ENCODE peak calls at places on chromosomes 6 and 20, in four cellular contexts. V is iris pigment epithelial cell, W is dermis microvascular lymphatic vessel endothelial cell, Y is lower lobe of right lung. U is an unnamed sample.

GRCh38 chr20:20237093-20237959 is 130.6 kb upstream of the INSM1 start:
- DNase-seq in V (peak), W (peak), Y (no peak), U (no peak)

GRCh38 chr6:133333852-133334251 is 92.7 kb downstream of the EYA4 start:
- DNase-seq in V (peak), W (no peak), Y (no peak), U (no peak)

GRCh38 chr6:154537486-154537885 is 27.0 kb upstream of the CNKSR3 start:
- DNase-seq in V (no peak), W (no peak), Y (no peak), U (no peak)

GRCh38 chr6:129860901-129861665 is at the start of gene TMEM244:
- DNase-seq in V (peak), W (no peak), Y (no peak), U (no peak)

GRCh38 chr6:112237644-112238043 is 16.7 kb downstream of the LAMA4 start:
- DNase-seq in V (peak), W (peak), Y (no peak), U (no peak)

GRCh38 chr6:56647172-56647762 is 4.6 kb upstream of the DST start:
- DNase-seq in V (no peak), W (no peak), Y (no peak), U (no peak)

GRCh38 chr6:36788768-36789167 is 50.5 kb downstream of the CPNE5 start:
- DNase-seq in V (no peak), W (peak), Y (no peak), U (no peak)

GRCh38 chr6:121668259-121668658 is 232.8 kb downstream of the GJA1 start:
- DNase-seq in V (peak), W (no peak), Y (no peak), U (no peak)

GRCh38 chr6:137080711-137081110 is 35.9 kb upstream of the IL20RA start:
- DNase-seq in V (no peak), W (no peak), Y (no peak), U (no peak)

GRCh38 chr6:78810698-78811097 is 56.7 kb upstream of the IRAK1BP1 start:
- DNase-seq in V (peak), W (peak), Y (no peak), U (no peak)

GRCh38 chr6:134217110-134217509 is 100.8 kb downstream of the SGK1 start:
- DNase-seq in V (no peak), W (no peak), Y (no peak), U (no peak)

GRCh38 chr6:68778356-68779020 is 143.4 kb downstream of the ADGRB3 start:
- DNase-seq in V (peak), W (no peak), Y (no peak), U (no peak)

GRCh38 chr6:137192821-137193220 is 19.4 kb upstream of the IL22RA2 start:
- DNase-seq in V (no peak), W (no peak), Y (no peak), U (no peak)

GRCh38 chr6:43035495-43036194 is 14.2 kb downstream of the RRP36 start:
- DNase-seq in V (no peak), W (no peak), Y (no peak), U (no peak)

GRCh38 chr6:38522322-38522721 is 117.4 kb downstream of the BTBD9 start:
- DNase-seq in V (peak), W (no peak), Y (no peak), U (no peak)

GRCh38 chr6:16721977-16722376 is 39.3 kb downstream of the ATXN1 start:
- DNase-seq in V (no peak), W (peak), Y (no peak), U (no peak)

GRCh38 chr20:59751075-59751711 is 146.9 kb downstream of the PHACTR3 start:
- DNase-seq in V (peak), W (peak), Y (peak), U (no peak)

GRCh38 chr6:143329323-143329722 is 121.2 kb downstream of the ADAT2 start:
- DNase-seq in V (no peak), W (peak), Y (no peak), U (no peak)

GRCh38 chr6:30096829-30097228 is 16.1 kb downstream of the TRIM31 start:
- DNase-seq in V (no peak), W (no peak), Y (no peak), U (no peak)

GRCh38 chr6:117188627-117189201 is 76.6 kb upstream of the VGLL2 start:
- DNase-seq in V (peak), W (peak), Y (no peak), U (no peak)

GRCh38 chr6:122365775-122366403 is 33.6 kb upstream of the HSF2 start:
- DNase-seq in V (peak), W (no peak), Y (no peak), U (no peak)

GRCh38 chr6:12138377-12138776 is 126.3 kb downstream of the HIVEP1 start:
- DNase-seq in V (no peak), W (no peak), Y (no peak), U (peak)

GRCh38 chr6:74873911-74874310 is 331.9 kb downstream of the COL12A1 start:
- DNase-seq in V (no peak), W (no peak), Y (no peak), U (no peak)

GRCh38 chr20:48949304-48950170 is 28.0 kb downstream of the ARFGEF2 start:
- DNase-seq in V (no peak), W (no peak), Y (no peak), U (no peak)

GRCh38 chr20:46004813-46005505 is 3.7 kb upstream of the MMP9 start:
- DNase-seq in V (no peak), W (no peak), Y (no peak), U (no peak)

GRCh38 chr6:121597654-121598053 is 162.2 kb downstream of the GJA1 start:
- DNase-seq in V (peak), W (no peak), Y (no peak), U (no peak)

GRCh38 chr20:62724692-62725595 is 16.3 kb downstream of the NTSR1 start:
- DNase-seq in V (no peak), W (no peak), Y (peak), U (no peak)

GRCh38 chr20:16701296-16701695 is 28.5 kb upstream of the SNRPB2 start:
- DNase-seq in V (no peak), W (peak), Y (no peak), U (peak)

GRCh38 chr20:61441537-61441936 is 189.5 kb downstream of the CDH4 start:
- DNase-seq in V (no peak), W (no peak), Y (no peak), U (no peak)

GRCh38 chr6:167058261-167058660 is 59.1 kb downstream of the CEP43 start:
- DNase-seq in V (peak), W (no peak), Y (no peak), U (no peak)

GRCh38 chr6:8707956-8708772 is 272.8 kb upstream of the SLC35B3 start:
- DNase-seq in V (peak), W (no peak), Y (peak), U (no peak)

GRCh38 chr6:15073344-15073789 is 172.5 kb upstream of the JARID2 start:
- DNase-seq in V (no peak), W (no peak), Y (no peak), U (no peak)

GRCh38 chr6:149755300-149756260 is 6.0 kb downstream of the PCMT1 start:
- DNase-seq in V (no peak), W (no peak), Y (no peak), U (no peak)

GRCh38 chr6:138371720-138372119 is 6.0 kb upstream of the SMIM28 start:
- DNase-seq in V (peak), W (peak), Y (no peak), U (no peak)

GRCh38 chr6:65671922-65672321 is 35.1 kb downstream of the EYS start:
- DNase-seq in V (no peak), W (no peak), Y (no peak), U (no peak)

GRCh38 chr20:5191829-5192569 is 65.2 kb downstream of the CDS2 start:
- DNase-seq in V (peak), W (peak), Y (no peak), U (peak)

GRCh38 chr20:3783516-3784225 is 2.4 kb upstream of the SPEF1 start:
- DNase-seq in V (no peak), W (no peak), Y (peak), U (no peak)

GRCh38 chr6:82040405-82041221 is 206.9 kb downstream of the IBTK start:
- DNase-seq in V (peak), W (peak), Y (no peak), U (no peak)

GRCh38 chr6:130815200-130816071 is 11.8 kb upstream of the SMLR1 start:
- DNase-seq in V (no peak), W (no peak), Y (no peak), U (no peak)

U was measured in CD4-positive, alpha-beta T cell.